ENCODE peak calls at places on chromosomes 11 and 22, in nine cellular contexts. One of them, this sample, is unnamed.

GRCh38 chr11:48108231-48109045 is 108.2 kb upstream of the OR4B1 start:
- DNase-seq in lower lobe of right lung: no peak
- DNase-seq in heart left ventricle: no peak
- DNase-seq in epithelial cell of esophagus: no peak
- DNase-seq in AG09309: no peak
- DNase-seq in astrocyte of the cerebellum: no peak
- DNase-seq in choroid plexus epithelial cell: no peak
- DNase-seq in sigmoid colon: no peak
- DNase-seq in ovary: no peak
- DNase-seq in this sample: no peak

GRCh38 chr11:119169272-119169719 is 771 bp downstream of the NLRX1 start:
- DNase-seq in lower lobe of right lung: peak
- DNase-seq in heart left ventricle: peak
- DNase-seq in epithelial cell of esophagus: peak
- DNase-seq in AG09309: no peak
- DNase-seq in astrocyte of the cerebellum: no peak
- DNase-seq in choroid plexus epithelial cell: peak
- DNase-seq in sigmoid colon: peak
- DNase-seq in ovary: no peak
- DNase-seq in this sample: peak

GRCh38 chr11:121672630-121673487 is 220.1 kb upstream of the SORL1-AS1 start:
- DNase-seq in lower lobe of right lung: no peak
- DNase-seq in heart left ventricle: peak
- DNase-seq in epithelial cell of esophagus: peak
- DNase-seq in AG09309: no peak
- DNase-seq in astrocyte of the cerebellum: no peak
- DNase-seq in choroid plexus epithelial cell: no peak
- DNase-seq in sigmoid colon: peak
- DNase-seq in ovary: no peak
- DNase-seq in this sample: no peak

GRCh38 chr11:36492724-36493304 is 17.3 kb downstream of the TRAF6 start:
- DNase-seq in lower lobe of right lung: no peak
- DNase-seq in heart left ventricle: no peak
- DNase-seq in epithelial cell of esophagus: peak
- DNase-seq in AG09309: no peak
- DNase-seq in astrocyte of the cerebellum: no peak
- DNase-seq in choroid plexus epithelial cell: peak
- DNase-seq in sigmoid colon: no peak
- DNase-seq in ovary: no peak
- DNase-seq in this sample: peak

GRCh38 chr11:116192509-116193206 is 580.1 kb downstream of the BUD13 start:
- DNase-seq in lower lobe of right lung: no peak
- DNase-seq in heart left ventricle: no peak
- DNase-seq in epithelial cell of esophagus: no peak
- DNase-seq in AG09309: no peak
- DNase-seq in astrocyte of the cerebellum: no peak
- DNase-seq in choroid plexus epithelial cell: no peak
- DNase-seq in sigmoid colon: no peak
- DNase-seq in ovary: peak
- DNase-seq in this sample: no peak

GRCh38 chr11:97722065-97722464 is 1298.7 kb upstream of the CNTN5 start:
- DNase-seq in lower lobe of right lung: no peak
- DNase-seq in heart left ventricle: peak
- DNase-seq in epithelial cell of esophagus: peak
- DNase-seq in AG09309: no peak
- DNase-seq in astrocyte of the cerebellum: peak
- DNase-seq in choroid plexus epithelial cell: peak
- DNase-seq in sigmoid colon: no peak
- DNase-seq in ovary: no peak
- DNase-seq in this sample: no peak

GRCh38 chr22:44389181-44389580 is 76.4 kb upstream of the SHISAL1 start:
- DNase-seq in lower lobe of right lung: peak
- DNase-seq in heart left ventricle: peak
- DNase-seq in epithelial cell of esophagus: no peak
- DNase-seq in AG09309: no peak
- DNase-seq in astrocyte of the cerebellum: no peak
- DNase-seq in choroid plexus epithelial cell: no peak
- DNase-seq in sigmoid colon: peak
- DNase-seq in ovary: no peak
- DNase-seq in this sample: no peak

GRCh38 chr11:76785513-76785912 is 2.4 kb downstream of the TSKU start:
- DNase-seq in lower lobe of right lung: no peak
- DNase-seq in heart left ventricle: no peak
- DNase-seq in epithelial cell of esophagus: no peak
- DNase-seq in AG09309: no peak
- DNase-seq in astrocyte of the cerebellum: no peak
- DNase-seq in choroid plexus epithelial cell: peak
- DNase-seq in sigmoid colon: no peak
- DNase-seq in ovary: no peak
- DNase-seq in this sample: no peak

GRCh38 chr11:2527621-2528291 is 82.9 kb downstream of the KCNQ1 start:
- DNase-seq in lower lobe of right lung: peak
- DNase-seq in heart left ventricle: peak
- DNase-seq in epithelial cell of esophagus: no peak
- DNase-seq in AG09309: no peak
- DNase-seq in astrocyte of the cerebellum: no peak
- DNase-seq in choroid plexus epithelial cell: no peak
- DNase-seq in sigmoid colon: peak
- DNase-seq in ovary: peak
- DNase-seq in this sample: no peak

GRCh38 chr11:86069408-86070086 is 663 bp upstream of the PICALM start:
- DNase-seq in lower lobe of right lung: no peak
- DNase-seq in heart left ventricle: peak
- DNase-seq in epithelial cell of esophagus: peak
- DNase-seq in AG09309: peak
- DNase-seq in astrocyte of the cerebellum: peak
- DNase-seq in choroid plexus epithelial cell: peak
- DNase-seq in sigmoid colon: peak
- DNase-seq in ovary: no peak
- DNase-seq in this sample: peak

GRCh38 chr11:74896311-74896710 is 52.6 kb downstream of the XRRA1 start:
- DNase-seq in lower lobe of right lung: no peak
- DNase-seq in heart left ventricle: peak
- DNase-seq in epithelial cell of esophagus: no peak
- DNase-seq in AG09309: no peak
- DNase-seq in astrocyte of the cerebellum: no peak
- DNase-seq in choroid plexus epithelial cell: no peak
- DNase-seq in sigmoid colon: no peak
- DNase-seq in ovary: no peak
- DNase-seq in this sample: no peak

GRCh38 chr11:120431633-120432032 is 79.9 kb upstream of the GRIK4 start:
- DNase-seq in lower lobe of right lung: no peak
- DNase-seq in heart left ventricle: no peak
- DNase-seq in epithelial cell of esophagus: peak
- DNase-seq in AG09309: peak
- DNase-seq in astrocyte of the cerebellum: peak
- DNase-seq in choroid plexus epithelial cell: peak
- DNase-seq in sigmoid colon: no peak
- DNase-seq in ovary: no peak
- DNase-seq in this sample: no peak

GRCh38 chr11:57482782-57483569 is 22.6 kb downstream of the RTN4RL2 start:
- DNase-seq in lower lobe of right lung: peak
- DNase-seq in heart left ventricle: no peak
- DNase-seq in epithelial cell of esophagus: peak
- DNase-seq in AG09309: no peak
- DNase-seq in astrocyte of the cerebellum: no peak
- DNase-seq in choroid plexus epithelial cell: peak
- DNase-seq in sigmoid colon: no peak
- DNase-seq in ovary: peak
- DNase-seq in this sample: no peak

GRCh38 chr22:27252282-27253049 is 549.1 kb downstream of the MN1 start:
- DNase-seq in lower lobe of right lung: no peak
- DNase-seq in heart left ventricle: peak
- DNase-seq in epithelial cell of esophagus: peak
- DNase-seq in AG09309: peak
- DNase-seq in astrocyte of the cerebellum: peak
- DNase-seq in choroid plexus epithelial cell: peak
- DNase-seq in sigmoid colon: peak
- DNase-seq in ovary: no peak
- DNase-seq in this sample: peak

GRCh38 chr11:57566564-57567209 is 785 bp downstream of the UBE2L6 start:
- DNase-seq in lower lobe of right lung: no peak
- DNase-seq in heart left ventricle: no peak
- DNase-seq in epithelial cell of esophagus: no peak
- DNase-seq in AG09309: no peak
- DNase-seq in astrocyte of the cerebellum: no peak
- DNase-seq in choroid plexus epithelial cell: no peak
- DNase-seq in sigmoid colon: no peak
- DNase-seq in ovary: no peak
- DNase-seq in this sample: no peak

GRCh38 chr22:44738347-44738715 is 14.0 kb upstream of the ARHGAP8 start:
- DNase-seq in lower lobe of right lung: no peak
- DNase-seq in heart left ventricle: no peak
- DNase-seq in epithelial cell of esophagus: peak
- DNase-seq in AG09309: no peak
- DNase-seq in astrocyte of the cerebellum: no peak
- DNase-seq in choroid plexus epithelial cell: peak
- DNase-seq in sigmoid colon: no peak
- DNase-seq in ovary: no peak
- DNase-seq in this sample: peak

GRCh38 chr11:985435-985834 is 51.1 kb downstream of the MUC6 start:
- DNase-seq in lower lobe of right lung: peak
- DNase-seq in heart left ventricle: no peak
- DNase-seq in epithelial cell of esophagus: no peak
- DNase-seq in AG09309: no peak
- DNase-seq in astrocyte of the cerebellum: no peak
- DNase-seq in choroid plexus epithelial cell: no peak
- DNase-seq in sigmoid colon: no peak
- DNase-seq in ovary: no peak
- DNase-seq in this sample: no peak

GRCh38 chr22:46078241-46079092 is 71.9 kb upstream of the PPARA start:
- DNase-seq in lower lobe of right lung: peak
- DNase-seq in heart left ventricle: peak
- DNase-seq in epithelial cell of esophagus: peak
- DNase-seq in AG09309: peak
- DNase-seq in astrocyte of the cerebellum: no peak
- DNase-seq in choroid plexus epithelial cell: no peak
- DNase-seq in sigmoid colon: peak
- DNase-seq in ovary: no peak
- DNase-seq in this sample: peak

GRCh38 chr11:134223066-134223465 is 701 bp downstream of the NCAPD3 start:
- DNase-seq in lower lobe of right lung: no peak
- DNase-seq in heart left ventricle: no peak
- DNase-seq in epithelial cell of esophagus: no peak
- DNase-seq in AG09309: no peak
- DNase-seq in astrocyte of the cerebellum: no peak
- DNase-seq in choroid plexus epithelial cell: no peak
- DNase-seq in sigmoid colon: no peak
- DNase-seq in ovary: no peak
- DNase-seq in this sample: no peak

GRCh38 chr11:88377151-88377550 is 39.6 kb upstream of the CTSC start:
- DNase-seq in lower lobe of right lung: no peak
- DNase-seq in heart left ventricle: no peak
- DNase-seq in epithelial cell of esophagus: no peak
- DNase-seq in AG09309: no peak
- DNase-seq in astrocyte of the cerebellum: no peak
- DNase-seq in choroid plexus epithelial cell: no peak
- DNase-seq in sigmoid colon: no peak
- DNase-seq in ovary: no peak
- DNase-seq in this sample: no peak

GRCh38 chr11:4134844-4135243 is 40.2 kb downstream of the RRM1 start:
- DNase-seq in lower lobe of right lung: no peak
- DNase-seq in heart left ventricle: no peak
- DNase-seq in epithelial cell of esophagus: peak
- DNase-seq in AG09309: peak
- DNase-seq in astrocyte of the cerebellum: peak
- DNase-seq in choroid plexus epithelial cell: peak
- DNase-seq in sigmoid colon: no peak
- DNase-seq in ovary: no peak
- DNase-seq in this sample: no peak

GRCh38 chr11:4140067-4140636 is 45.6 kb downstream of the RRM1 start:
- DNase-seq in lower lobe of right lung: no peak
- DNase-seq in heart left ventricle: no peak
- DNase-seq in epithelial cell of esophagus: no peak
- DNase-seq in AG09309: no peak
- DNase-seq in astrocyte of the cerebellum: no peak
- DNase-seq in choroid plexus epithelial cell: no peak
- DNase-seq in sigmoid colon: no peak
- DNase-seq in ovary: no peak
- DNase-seq in this sample: no peak
- TF ChIP-seq CTCF in lower lobe of right lung: no peak
- TF ChIP-seq CTCF in heart left ventricle: no peak
- TF ChIP-seq CTCF in epithelial cell of esophagus: no peak
- TF ChIP-seq CTCF in AG09309: no peak
- TF ChIP-seq CTCF in astrocyte of the cerebellum: no peak
- TF ChIP-seq CTCF in choroid plexus epithelial cell: no peak
- TF ChIP-seq CTCF in sigmoid colon: no peak
- TF ChIP-seq CTCF in ovary: no peak
- TF ChIP-seq CTCF in this sample: no peak

GRCh38 chr22:48333323-48333763 is 1494.3 kb downstream of the BRD1 start:
- DNase-seq in lower lobe of right lung: peak
- DNase-seq in heart left ventricle: no peak
- DNase-seq in epithelial cell of esophagus: no peak
- DNase-seq in AG09309: no peak
- DNase-seq in astrocyte of the cerebellum: no peak
- DNase-seq in choroid plexus epithelial cell: no peak
- DNase-seq in sigmoid colon: no peak
- DNase-seq in ovary: no peak
- DNase-seq in this sample: no peak
- TF ChIP-seq CTCF in lower lobe of right lung: no peak
- TF ChIP-seq CTCF in heart left ventricle: no peak
- TF ChIP-seq CTCF in epithelial cell of esophagus: no peak
- TF ChIP-seq CTCF in AG09309: no peak
- TF ChIP-seq CTCF in astrocyte of the cerebellum: no peak
- TF ChIP-seq CTCF in choroid plexus epithelial cell: no peak
- TF ChIP-seq CTCF in sigmoid colon: no peak
- TF ChIP-seq CTCF in ovary: no peak
- TF ChIP-seq CTCF in this sample: no peak

GRCh38 chr11:72306186-72306585 is 62.2 kb upstream of the PHOX2A start:
- DNase-seq in lower lobe of right lung: no peak
- DNase-seq in heart left ventricle: no peak
- DNase-seq in epithelial cell of esophagus: no peak
- DNase-seq in AG09309: no peak
- DNase-seq in astrocyte of the cerebellum: peak
- DNase-seq in choroid plexus epithelial cell: peak
- DNase-seq in sigmoid colon: no peak
- DNase-seq in ovary: no peak
- DNase-seq in this sample: no peak
- TF ChIP-seq CTCF in lower lobe of right lung: no peak
- TF ChIP-seq CTCF in heart left ventricle: no peak
- TF ChIP-seq CTCF in epithelial cell of esophagus: no peak
- TF ChIP-seq CTCF in AG09309: no peak
- TF ChIP-seq CTCF in astrocyte of the cerebellum: no peak
- TF ChIP-seq CTCF in choroid plexus epithelial cell: no peak
- TF ChIP-seq CTCF in sigmoid colon: no peak
- TF ChIP-seq CTCF in ovary: no peak
- TF ChIP-seq CTCF in this sample: no peak

DNA sequence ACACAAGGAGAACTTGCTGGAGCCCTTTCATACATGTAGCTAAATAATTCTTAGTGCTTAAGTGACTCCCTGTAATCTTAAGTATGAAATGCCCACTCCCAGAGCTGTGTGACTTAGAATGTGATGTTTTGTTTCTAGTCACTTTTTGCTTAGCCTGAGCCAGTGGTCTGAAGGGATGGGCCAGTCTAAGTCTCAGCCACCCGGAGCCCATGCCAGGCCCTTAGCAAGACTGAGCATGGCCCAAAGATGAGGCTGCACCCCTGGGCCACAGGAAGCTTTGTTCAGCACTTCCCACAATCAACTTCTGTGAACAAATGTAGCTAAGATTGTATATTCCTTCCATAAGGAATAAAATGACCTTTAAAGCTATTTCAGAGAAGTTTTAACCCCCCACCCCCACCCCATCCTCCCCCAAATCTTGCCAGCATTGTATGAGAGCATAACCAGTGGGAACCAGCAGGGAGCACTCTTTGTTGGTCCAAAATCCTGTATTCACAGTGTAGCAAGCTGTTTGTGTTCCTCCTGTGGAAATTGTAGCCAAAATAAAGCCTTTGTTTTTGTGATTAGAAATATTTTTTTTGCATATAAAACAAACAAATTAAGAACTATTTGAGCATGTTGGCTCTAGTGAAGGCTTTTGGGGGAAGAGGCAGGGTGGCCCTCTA is 73.8 kb upstream of the GAL start:
- DNase-seq in lower lobe of right lung: no peak
- DNase-seq in heart left ventricle: no peak
- DNase-seq in epithelial cell of esophagus: no peak
- DNase-seq in AG09309: no peak
- DNase-seq in astrocyte of the cerebellum: no peak
- DNase-seq in choroid plexus epithelial cell: peak
- DNase-seq in sigmoid colon: no peak
- DNase-seq in ovary: no peak
- DNase-seq in this sample: no peak
- TF ChIP-seq CTCF in lower lobe of right lung: no peak
- TF ChIP-seq CTCF in heart left ventricle: no peak
- TF ChIP-seq CTCF in epithelial cell of esophagus: peak
- TF ChIP-seq CTCF in AG09309: peak
- TF ChIP-seq CTCF in astrocyte of the cerebellum: peak
- TF ChIP-seq CTCF in choroid plexus epithelial cell: peak
- TF ChIP-seq CTCF in sigmoid colon: no peak
- TF ChIP-seq CTCF in ovary: no peak
- TF ChIP-seq CTCF in this sample: no peak